ENCODE peak calls at places on chromosome 20, in seven cellular contexts. V is RPMI7951; H is GM13977; B is activated CD4-positive, alpha-beta T cell treated with anti-CD3 and anti-CD28 coated beads for 24 hours; O is C1 segment of cervical spinal cord; S is epithelial cell of esophagus; N is CD4-positive, alpha-beta T cell. W is an unnamed sample.

GRCh38 chr20:63499333-63499969 is 568 bp upstream of the EEF1A2 start:
- DNase-seq in V (no peak), H (no peak), B (no peak), O (no peak), S (no peak), N (no peak), W (no peak)

GRCh38 chr20:34220581-34220980 is 20.6 kb upstream of the ASIP start:
- DNase-seq in V (peak), H (no peak), B (no peak), O (no peak), S (peak), N (no peak), W (no peak)

GRCh38 chr20:13644010-13644409 is 5.3 kb upstream of the TASP1 start:
- DNase-seq in V (peak), H (no peak), B (no peak), O (no peak), S (peak), N (no peak), W (no peak)

GRCh38 chr20:37661536-37661935 is 32.3 kb upstream of the CTNNBL1 start:
- DNase-seq in V (no peak), H (no peak), B (no peak), O (no peak), S (no peak), N (no peak), W (no peak)

GRCh38 chr20:14189794-14190402 is 147.5 kb downstream of the FLRT3 start:
- DNase-seq in V (peak), H (no peak), B (no peak), O (no peak), S (peak), N (no peak), W (no peak)

GRCh38 chr20:39190666-39191570 is 228.8 kb downstream of the DHX35 start:
- DNase-seq in V (peak), H (no peak), B (no peak), O (no peak), S (peak), N (no peak), W (no peak)

GRCh38 chr20:45629496-45630100 is at the start of gene WFDC10A:
- DNase-seq in V (peak), H (peak), B (peak), O (no peak), S (peak), N (no peak), W (peak)

GRCh38 chr20:16661738-16662137 is 68.1 kb upstream of the SNRPB2 start:
- DNase-seq in V (peak), H (no peak), B (no peak), O (no peak), S (peak), N (no peak), W (no peak)

GRCh38 chr20:6212903-6213302 is 90.1 kb upstream of the FERMT1 start:
- DNase-seq in V (no peak), H (no peak), B (no peak), O (no peak), S (no peak), N (no peak), W (no peak)

GRCh38 chr20:52242237-52243230 is 51.0 kb upstream of the ZFP64 start:
- DNase-seq in V (peak), H (peak), B (no peak), O (no peak), S (peak), N (no peak), W (peak)

GRCh38 chr20:51326241-51326819 is 216.2 kb downstream of the NFATC2 start:
- DNase-seq in V (peak), H (no peak), B (peak), O (no peak), S (peak), N (peak), W (peak)

GRCh38 chr20:44837949-44838348 is 27.6 kb upstream of the RIMS4 start:
- DNase-seq in V (no peak), H (no peak), B (no peak), O (no peak), S (no peak), N (no peak), W (no peak)

GRCh38 chr20:45433316-45433715 is 17.4 kb downstream of the PIGT start:
- DNase-seq in V (peak), H (no peak), B (no peak), O (no peak), S (no peak), N (no peak), W (no peak)

GRCh38 chr20:62501801-62502495 is 26.2 kb upstream of the GATA5 start:
- DNase-seq in V (peak), H (peak), B (peak), O (no peak), S (peak), N (peak), W (peak)

GRCh38 chr20:39993737-39994136 is 695.3 kb downstream of the MAFB start:
- DNase-seq in V (peak), H (no peak), B (no peak), O (no peak), S (no peak), N (no peak), W (no peak)

GRCh38 chr20:36330091-36330490 is 24.0 kb downstream of the DLGAP4 start:
- DNase-seq in V (no peak), H (no peak), B (no peak), O (no peak), S (no peak), N (no peak), W (no peak)

GRCh38 chr20:24337551-24337950 is 131.9 kb upstream of the SYNDIG1 start:
- DNase-seq in V (no peak), H (no peak), B (no peak), O (no peak), S (no peak), N (no peak), W (no peak)

GRCh38 chr20:57211949-57212889 is 54.2 kb downstream of the BMP7 start:
- DNase-seq in V (peak), H (no peak), B (no peak), O (no peak), S (peak), N (no peak), W (no peak)

W was measured in GM10248.